ENCODE peak calls at places on chromosomes 11 and 22, in seven cellular contexts. B is choroid plexus epithelial cell, I is heart left ventricle, L is bronchial epithelial cell, Y is astrocyte, R is K562, V is pancreas. N is an unnamed sample.

GRCh38 chr11:72144807-72145565 is 9.5 kb downstream of the FOLR3 start:
- DNase-seq in R (no peak), I (no peak), Y (peak), B (peak), V (no peak), L (peak), N (no peak)

GRCh38 chr11:72613450-72613849 is 60.8 kb downstream of the PDE2A start:
- DNase-seq in B (no peak), I (no peak), V (no peak), Y (no peak), R (no peak), L (no peak), N (no peak)

GRCh38 chr11:34953955-34954354 is 37.5 kb downstream of the PDHX start:
- DNase-seq in L (no peak), I (no peak), R (no peak), Y (no peak), B (no peak), V (no peak), N (no peak)

GRCh38 chr11:6992457-6993431 is 27.4 kb downstream of the ZNF214 start:
- DNase-seq in I (no peak), R (no peak), V (no peak), L (peak), Y (peak), B (peak), N (no peak)

GRCh38 chr11:104146421-104146820 is 17.5 kb downstream of the PDGFD start:
- DNase-seq in R (no peak), Y (peak), I (no peak), B (no peak), L (no peak), V (no peak), N (no peak)

GRCh38 chr11:116062526-116063171 is 558.4 kb upstream of the CADM1 start:
- DNase-seq in Y (peak), V (no peak), L (no peak), I (no peak), B (no peak), R (no peak), N (no peak)

GRCh38 chr11:61472868-61473267 is 35.7 kb upstream of the LRRC10B start:
- DNase-seq in R (no peak), Y (peak), B (no peak), L (no peak), V (no peak), I (peak), N (peak)

GRCh38 chr11:114183041-114183511 is 113.1 kb upstream of the NNMT start:
- DNase-seq in V (no peak), B (no peak), I (no peak), R (peak), Y (no peak), L (no peak), N (no peak)

GRCh38 chr22:46143491-46144147 is 6.7 kb upstream of the PPARA start:
- DNase-seq in V (peak), B (no peak), I (no peak), R (no peak), Y (no peak), L (no peak), N (no peak)

GRCh38 chr11:77779935-77780334 is 40.6 kb downstream of the RSF1 start:
- DNase-seq in L (peak), V (no peak), I (no peak), R (no peak), Y (peak), B (peak), N (no peak)

GRCh38 chr11:106077609-106078517 is at the start of gene AASDHPPT:
- DNase-seq in Y (peak), B (peak), V (peak), I (peak), L (peak), R (peak), N (peak)

GRCh38 chr22:38148252-38148651 is 33.4 kb downstream of the PLA2G6 start:
- DNase-seq in V (no peak), B (peak), R (no peak), L (peak), Y (peak), I (no peak), N (no peak)

GRCh38 chr11:70467196-70468085 is 69.1 kb downstream of the CTTN start:
- DNase-seq in L (peak), R (peak), B (peak), I (peak), Y (no peak), V (peak), N (peak)

GRCh38 chr11:3089236-3090061 is 32.2 kb upstream of the CARS1 start:
- DNase-seq in Y (no peak), L (no peak), I (no peak), V (no peak), R (no peak), B (no peak), N (no peak)

GRCh38 chr11:116860303-116860702 is 22.9 kb upstream of the APOA1 start:
- DNase-seq in B (no peak), I (no peak), Y (no peak), L (no peak), R (peak), V (no peak), N (no peak)

GRCh38 chr11:128929468-128929867 is 13.2 kb downstream of the TP53AIP1 start:
- DNase-seq in R (no peak), B (no peak), Y (no peak), L (no peak), I (no peak), V (no peak), N (no peak)

DNA sequence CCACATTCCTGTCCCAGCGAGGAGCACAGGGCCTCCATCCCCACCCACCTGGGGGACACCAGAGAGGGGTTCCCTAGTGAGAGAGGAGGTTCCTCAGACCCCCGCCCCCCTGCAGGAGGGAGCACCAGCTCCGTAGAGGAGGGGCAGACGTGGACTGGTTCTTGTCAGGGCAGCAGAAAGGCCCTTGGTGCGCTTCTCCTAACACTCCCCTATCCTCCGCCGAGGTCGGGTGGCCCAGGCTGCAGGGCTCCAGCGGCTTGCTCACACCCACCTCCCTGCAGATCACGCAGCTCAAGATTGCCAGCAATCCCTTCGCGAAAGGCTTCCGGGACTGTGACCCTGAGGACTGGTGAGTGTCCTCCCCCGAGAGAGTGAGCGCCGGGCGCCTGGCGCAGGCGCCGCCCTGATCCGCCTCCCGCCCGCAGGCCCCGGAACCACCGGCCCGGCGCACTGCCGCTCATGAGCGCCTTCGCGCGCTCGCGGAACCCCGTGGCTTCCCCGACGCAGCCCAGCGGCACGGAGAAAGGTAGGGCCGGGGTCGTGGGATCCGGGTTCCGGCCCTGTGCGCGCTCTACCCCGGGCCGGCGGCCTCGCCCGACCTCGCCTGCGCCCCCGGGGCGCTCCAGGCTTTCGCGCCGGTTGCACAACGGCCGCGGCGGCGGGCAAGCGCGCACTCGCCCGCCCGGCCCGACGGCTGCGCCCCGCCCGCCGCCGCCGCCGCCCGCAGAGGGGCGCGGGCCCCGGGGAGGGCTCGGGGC is 5.1 kb downstream of the TBX1 start:
- DNase-seq in L (peak), I (peak), B (no peak), Y (no peak), V (no peak), R (peak), N (no peak)
- H3K4me3 ChIP-seq in L (peak), I (peak), B (no peak), Y (no peak), V (no peak), R (no peak), N (no peak)

GRCh38 chr11:363948-364761 is 5.1 kb upstream of the B4GALNT4 start:
- DNase-seq in V (peak), I (no peak), B (no peak), Y (no peak), L (peak), R (no peak), N (no peak)
- TF ChIP-seq CTCF in V (peak), I (no peak), B (peak), Y (no peak), L (peak), R (peak), N (no peak)

GRCh38 chr11:75632962-75633361 is 35.9 kb downstream of the MAP6 start:
- DNase-seq in V (no peak), L (no peak), I (no peak), R (no peak), Y (no peak), B (no peak), N (no peak)
- H3K4me3 ChIP-seq in V (no peak), L (no peak), I (no peak), R (no peak), Y (no peak), B (no peak), N (no peak)

DNA sequence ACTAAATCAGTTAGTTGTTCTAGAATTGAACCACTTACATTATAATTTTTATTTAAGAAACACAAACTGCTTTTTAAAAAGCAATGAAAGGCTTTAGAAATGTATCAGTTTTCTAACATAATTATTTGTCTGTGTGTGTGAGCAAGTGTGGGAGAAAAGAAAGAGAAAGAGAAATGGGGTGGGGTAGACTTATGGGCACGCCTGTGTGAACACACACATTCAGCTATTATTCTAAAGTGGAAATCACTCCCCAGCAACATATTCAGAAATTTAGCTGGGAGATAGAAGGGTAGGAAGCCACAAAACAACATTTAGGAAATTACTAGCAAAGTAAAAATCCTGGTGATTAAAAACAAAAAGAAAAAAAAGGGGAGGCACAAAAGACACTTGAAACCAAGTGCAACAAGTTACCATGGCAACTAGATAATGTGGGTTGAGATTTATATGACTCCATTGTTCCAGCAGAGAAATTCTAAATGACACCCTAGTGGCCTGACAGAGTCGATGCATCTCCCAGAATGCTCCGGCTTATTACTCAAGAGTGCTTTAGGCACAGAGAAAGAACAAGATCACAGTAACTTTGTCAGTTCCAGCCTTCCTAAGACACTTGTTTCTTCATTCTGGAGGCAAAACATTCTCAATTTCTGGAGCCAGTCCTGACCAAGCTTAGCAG is 444.6 kb downstream of the DLG2 start:
- DNase-seq in I (no peak), V (no peak), B (peak), L (peak), R (peak), Y (peak), N (no peak)
- TF ChIP-seq CTCF in I (peak), V (peak), B (peak), L (peak), R (no peak), Y (peak), N (no peak)

GRCh38 chr11:45647329-45647728 is 18.1 kb downstream of the CHST1 start:
- DNase-seq in V (no peak), R (no peak), I (no peak), Y (no peak), B (no peak), L (no peak), N (no peak)
- H3K4me3 ChIP-seq in V (no peak), R (no peak), I (no peak), Y (no peak), B (no peak), L (no peak), N (no peak)

GRCh38 chr11:76603202-76603601 is 67.3 kb downstream of the LRRC32 start:
- DNase-seq in I (no peak), B (no peak), R (no peak), L (no peak), V (no peak), Y (no peak), N (no peak)
- TF ChIP-seq CTCF in I (no peak), B (no peak), R (no peak), L (no peak), V (no peak), Y (no peak), N (no peak)

DNA sequence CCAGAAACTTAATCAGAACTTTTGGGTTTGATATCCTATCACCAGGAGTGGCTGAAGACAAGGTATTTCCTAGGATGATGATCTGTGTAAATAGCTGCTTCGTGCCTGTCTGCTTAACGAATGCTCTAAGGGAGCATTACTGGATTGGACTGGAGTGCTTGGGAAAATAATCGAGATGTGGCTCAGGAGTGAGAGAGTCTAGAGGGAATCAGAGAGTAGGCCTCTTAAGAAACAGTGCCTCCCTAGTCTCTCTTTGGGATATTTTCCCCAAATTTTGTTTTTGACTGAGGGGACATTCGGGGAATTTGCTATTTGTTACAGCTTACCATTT is 2.5 kb downstream of the MAML2 start:
- DNase-seq in R (no peak), V (no peak), B (no peak), I (no peak), L (no peak), Y (no peak), N (no peak)
- H3K4me3 ChIP-seq in R (peak), V (peak), B (peak), I (peak), L (no peak), Y (peak), N (peak)

N was measured in heart right ventricle.